ENCODE peak calls at places on chromosomes 16 and 17, in seven cellular contexts. B is transverse colon, J is tibial nerve, Y is A549, A is stomach, N is upper lobe of left lung, P is ovary. S is an unnamed sample. For H3K9me3, the result is how much of the 10 kb centered on the place peaks cover.

GRCh38 chr16:73890524-73891500 is 405.8 kb upstream of the PSMD7 start:
- DNase-seq in Y (no peak), N (no peak), P (no peak), J (no peak), A (no peak), B (peak), S (no peak)

GRCh38 chr17:39231587-39232551 is 6.1 kb upstream of the STAC2 start:
- DNase-seq in J (no peak), B (peak), A (peak), N (peak), Y (peak), P (no peak), S (no peak)

GRCh38 chr17:40309031-40309937 is at the start of gene RARA:
- DNase-seq in N (no peak), A (peak), B (peak), P (peak), Y (peak), J (peak), S (no peak)

GRCh38 chr17:2954898-2955445 is 108.4 kb downstream of the OR1D5 start:
- DNase-seq in J (no peak), Y (peak), B (no peak), P (no peak), N (no peak), A (peak), S (no peak)

GRCh38 chr16:51276335-51276734 is 125.3 kb upstream of the SALL1 start:
- DNase-seq in A (no peak), Y (no peak), P (no peak), N (no peak), J (no peak), B (no peak), S (no peak)

GRCh38 chr17:77423589-77424451 is 283.1 kb downstream of the SEC14L1 start:
- DNase-seq in P (peak), N (peak), J (peak), A (peak), B (peak), Y (no peak), S (peak)

GRCh38 chr16:49351119-49351518 is 22.5 kb upstream of the C16orf78 start:
- DNase-seq in P (no peak), J (no peak), B (no peak), Y (no peak), A (no peak), N (no peak), S (no peak)

GRCh38 chr16:56874800-56875199 is 9.8 kb downstream of the SLC12A3 start:
- DNase-seq in J (no peak), A (no peak), N (no peak), B (no peak), Y (no peak), P (peak), S (no peak)

GRCh38 chr17:10316986-10317834 is 55.6 kb downstream of the MYH13 start:
- DNase-seq in J (no peak), B (peak), N (no peak), A (peak), Y (peak), P (peak), S (no peak)

GRCh38 chr17:39791296-39791992 is 53.7 kb downstream of the GRB7 start:
- DNase-seq in J (no peak), B (no peak), A (no peak), P (no peak), N (no peak), Y (no peak), S (no peak)

GRCh38 chr16:57019746-57020145 is 30.4 kb downstream of the NLRC5 start:
- DNase-seq in B (no peak), J (no peak), Y (no peak), P (no peak), N (no peak), A (no peak), S (no peak)

GRCh38 chr17:57980522-57980921 is 7.5 kb downstream of the VEZF1 start:
- DNase-seq in P (no peak), B (no peak), N (no peak), A (no peak), J (no peak), Y (no peak), S (no peak)

GRCh38 chr17:37833237-37833859 is 88.5 kb upstream of the HNF1B start:
- DNase-seq in B (peak), P (no peak), A (no peak), Y (no peak), J (no peak), N (no peak), S (no peak)

GRCh38 chr17:77129568-77130301 is 11.0 kb upstream of the SEC14L1 start:
- DNase-seq in Y (no peak), A (no peak), B (no peak), P (no peak), J (no peak), N (no peak), S (no peak)

GRCh38 chr16:552171-552570 is 8.0 kb upstream of the PRR35 start:
- DNase-seq in A (no peak), J (no peak), N (no peak), P (no peak), Y (no peak), B (no peak), S (no peak)

GRCh38 chr17:62626719-62627218 is 701 bp upstream of the MRC2 start:
- DNase-seq in B (no peak), P (peak), N (no peak), A (no peak), J (peak), Y (peak), S (no peak)

GRCh38 chr16:48432136-48432535 is 46.9 kb upstream of the SIAH1 start:
- DNase-seq in B (peak), N (no peak), A (no peak), Y (no peak), P (no peak), J (no peak), S (no peak)

GRCh38 chr16:23359092-23359760 is 57.1 kb downstream of the SCNN1B start:
- DNase-seq in A (no peak), J (no peak), Y (no peak), B (no peak), P (no peak), N (no peak), S (no peak)

GRCh38 chr17:265726-266125 is 84.3 kb upstream of the DOC2B start:
- DNase-seq in J (no peak), Y (no peak), B (no peak), P (peak), A (peak), N (no peak), S (no peak)

GRCh38 chr16:48366165-48367093 is 18.8 kb downstream of the SIAH1 start:
- DNase-seq in B (peak), J (no peak), A (peak), P (no peak), Y (peak), N (no peak), S (no peak)

GRCh38 chr17:18371455-18371854 is 6.1 kb upstream of the EVPLL start:
- DNase-seq in P (no peak), B (no peak), J (no peak), A (no peak), N (no peak), Y (no peak), S (no peak)

GRCh38 chr17:62187681-62188080 is 122.6 kb upstream of the MED13 start:
- DNase-seq in J (no peak), A (no peak), Y (no peak), P (no peak), B (no peak), N (no peak), S (no peak)

GRCh38 chr16:17556276-17557052 is 85.7 kb upstream of the XYLT1 start:
- DNase-seq in B (no peak), A (no peak), N (no peak), J (no peak), P (no peak), Y (peak), S (no peak)

GRCh38 chr17:19327039-19327776 is 35.3 kb downstream of the B9D1 start:
- DNase-seq in N (no peak), Y (peak), B (no peak), A (no peak), P (no peak), J (no peak), S (no peak)

GRCh38 chr16:67528222-67528869 is at the start of gene RIPOR1:
- DNase-seq in Y (peak), J (no peak), N (peak), B (peak), A (peak), P (peak), S (no peak)

GRCh38 chr17:64133546-64134215 is 3.7 kb upstream of the ERN1 start:
- DNase-seq in B (no peak), J (no peak), Y (peak), A (no peak), N (no peak), P (no peak), S (no peak)

GRCh38 chr16:21265104-21265825 is 12.8 kb downstream of the CRYM start:
- DNase-seq in B (no peak), J (no peak), Y (no peak), P (no peak), A (no peak), N (no peak), S (peak)

GRCh38 chr16:57150682-57151330 is 35.0 kb downstream of the PSME3IP1 start:
- DNase-seq in A (peak), P (no peak), Y (no peak), B (no peak), J (no peak), N (no peak), S (peak)

GRCh38 chr17:77881545-77881944 is 77.0 kb upstream of the TNRC6C start:
- DNase-seq in J (peak), P (no peak), Y (no peak), A (peak), B (peak), N (peak), S (peak)

GRCh38 chr17:71055128-71055527 is 885.8 kb downstream of the KCNJ2 start:
- DNase-seq in P (no peak), A (no peak), B (no peak), N (no peak), Y (no peak), J (no peak), S (no peak)

GRCh38 chr16:69150146-69150865 is 17.9 kb downstream of the UTP4 start:
- DNase-seq in J (no peak), P (peak), N (no peak), Y (peak), B (peak), A (peak), S (no peak)

GRCh38 chr16:89232107-89232506 is 14.6 kb downstream of the ZNF778 start:
- DNase-seq in P (no peak), J (no peak), N (no peak), A (no peak), Y (no peak), B (no peak), S (no peak)
- H3K9me3 ChIP-seq in P (under half), J (under half), N (under half), A (under half), Y (half or more), B (under half), S (under half)

GRCh38 chr17:56972111-56972730 is 5.7 kb upstream of the SCPEP1 start:
- DNase-seq in Y (no peak), A (no peak), N (no peak), B (no peak), P (no peak), J (no peak), S (no peak)

GRCh38 chr17:56975656-56976055 is 2.3 kb upstream of the SCPEP1 start:
- DNase-seq in P (no peak), Y (no peak), B (no peak), N (no peak), A (no peak), J (no peak), S (no peak)

GRCh38 chr17:56970974-56971373 is 7.0 kb upstream of the SCPEP1 start:
- DNase-seq in N (no peak), Y (no peak), A (no peak), P (no peak), B (no peak), J (no peak), S (no peak)

GRCh38 chr17:56974055-56974454 is 3.9 kb upstream of the SCPEP1 start:
- DNase-seq in Y (no peak), N (no peak), P (no peak), B (no peak), A (no peak), J (no peak), S (no peak)

GRCh38 chr17:56973520-56973919 is 4.4 kb upstream of the SCPEP1 start:
- DNase-seq in P (no peak), B (no peak), J (no peak), A (no peak), Y (no peak), N (no peak), S (no peak)
- TF ChIP-seq EP300 in P (no peak), B (no peak), J (no peak), A (no peak), Y (no peak), N (no peak), S (no peak)

GRCh38 chr16:30984669-30985400 is at the start of gene HSD3B7:
- DNase-seq in Y (peak), J (peak), B (peak), A (peak), N (peak), P (peak), S (peak)
- TF ChIP-seq POLR2A in Y (peak), J (no peak), B (peak), A (no peak), N (no peak), P (no peak), S (no peak)

GRCh38 chr17:69734656-69735055 is 320.2 kb downstream of the MAP2K6 start:
- DNase-seq in N (no peak), B (no peak), A (no peak), Y (no peak), P (no peak), J (no peak), S (no peak)

GRCh38 chr17:69732272-69732671 is 317.8 kb downstream of the MAP2K6 start:
- DNase-seq in A (no peak), Y (no peak), N (no peak), P (no peak), J (no peak), B (no peak), S (no peak)

GRCh38 chr17:69733171-69734014 is 318.9 kb downstream of the MAP2K6 start:
- DNase-seq in Y (peak), B (no peak), J (no peak), N (no peak), A (no peak), P (no peak), S (no peak)

GRCh38 chr17:69728816-69729215 is 314.3 kb downstream of the MAP2K6 start:
- DNase-seq in Y (no peak), B (no peak), J (no peak), N (no peak), A (no peak), P (no peak), S (no peak)

DNA sequence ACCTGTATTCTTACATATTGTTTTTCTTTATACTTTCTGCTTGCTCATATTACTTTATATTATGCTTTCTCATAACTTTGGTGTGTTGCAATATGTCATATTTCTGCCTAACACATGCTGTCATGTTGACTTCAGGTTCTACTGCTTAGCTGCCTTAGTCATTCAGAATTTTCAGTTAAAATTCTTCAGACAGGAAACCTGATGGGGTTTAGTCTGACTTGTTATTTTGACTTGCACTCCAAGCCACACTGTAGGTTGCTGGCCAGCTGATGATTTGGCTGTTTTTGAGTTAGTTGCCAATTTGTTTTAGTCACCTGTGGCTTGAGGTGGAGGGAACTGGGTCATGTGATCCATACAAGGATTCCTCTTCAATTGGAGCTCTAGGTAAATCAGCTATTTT is 315.4 kb downstream of the MAP2K6 start:
- DNase-seq in Y (no peak), P (no peak), J (no peak), A (no peak), N (no peak), B (no peak), S (no peak)
- H3K9me3 ChIP-seq in Y (under half), P (under half), J (under half), A (under half), N (under half), B (under half), S (under half)

GRCh38 chr17:47323382-47324223 is at the start of gene EFCAB13:
- DNase-seq in B (peak), J (peak), A (peak), P (peak), N (peak), Y (peak), S (peak)
- TF ChIP-seq EP300 in B (no peak), J (no peak), A (no peak), P (no peak), N (no peak), Y (no peak), S (no peak)

GRCh38 chr17:44906987-44907681 is 7.9 kb upstream of the EFTUD2 start:
- DNase-seq in A (no peak), B (no peak), N (no peak), Y (no peak), P (no peak), J (no peak), S (no peak)

GRCh38 chr17:44905006-44906000 is 6.1 kb upstream of the EFTUD2 start:
- DNase-seq in P (no peak), J (no peak), Y (no peak), B (peak), A (no peak), N (no peak), S (no peak)

GRCh38 chr17:44907696-44908470 is 7.4 kb downstream of the GFAP start:
- DNase-seq in A (no peak), Y (no peak), B (no peak), J (no peak), P (no peak), N (no peak), S (no peak)

GRCh38 chr17:44904001-44904984 is 5.0 kb upstream of the EFTUD2 start:
- DNase-seq in B (no peak), J (no peak), A (no peak), N (no peak), Y (no peak), P (no peak), S (no peak)

DNA sequence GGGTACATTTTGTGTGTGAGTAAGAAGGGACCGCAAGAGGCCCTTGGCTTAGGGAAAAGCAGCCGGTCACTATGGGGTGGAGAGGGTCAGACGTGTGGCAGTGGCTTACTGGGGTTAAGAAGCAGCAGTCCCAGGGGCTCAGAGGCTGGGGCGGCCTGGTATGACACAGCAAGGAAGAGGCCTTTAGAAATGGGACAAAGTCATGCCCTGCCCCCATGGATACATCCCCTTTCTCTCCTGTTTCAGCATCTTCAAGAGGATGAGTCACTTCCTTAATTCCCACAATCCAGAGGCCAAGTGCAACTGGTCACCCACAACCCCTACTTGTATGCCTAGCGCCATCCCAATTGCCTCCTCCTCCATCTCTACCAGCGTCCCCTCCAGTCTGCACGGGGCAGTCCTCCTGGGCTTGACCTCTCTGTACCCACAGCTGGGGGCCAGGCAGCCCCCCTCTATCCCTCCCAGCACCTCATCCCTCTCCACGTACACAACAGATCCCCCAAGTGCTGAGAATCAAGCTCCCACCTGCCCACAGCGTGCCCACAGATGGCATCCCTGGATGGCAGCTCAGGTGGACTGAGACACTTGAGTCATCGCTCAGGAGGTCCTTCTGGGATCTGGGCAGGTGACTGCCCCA is 6.9 kb upstream of the EFTUD2 start:
- DNase-seq in N (no peak), P (no peak), A (no peak), Y (peak), B (no peak), J (no peak), S (no peak)
- TF ChIP-seq POLR2A in N (no peak), P (no peak), A (no peak), Y (no peak), B (no peak), J (no peak), S (no peak)

GRCh38 chr17:27066315-27066714 is 227.6 kb upstream of the WSB1 start:
- DNase-seq in N (no peak), B (no peak), A (no peak), P (no peak), J (no peak), Y (no peak), S (no peak)

GRCh38 chr17:27065588-27065987 is 228.3 kb upstream of the WSB1 start:
- DNase-seq in B (no peak), Y (no peak), J (no peak), N (no peak), P (no peak), A (no peak), S (no peak)

GRCh38 chr17:27069842-27070508 is 223.9 kb upstream of the WSB1 start:
- DNase-seq in J (no peak), N (no peak), B (no peak), A (no peak), P (no peak), Y (no peak), S (no peak)

GRCh38 chr17:27072885-27073284 is 221.0 kb upstream of the WSB1 start:
- DNase-seq in J (no peak), N (no peak), B (no peak), Y (no peak), P (no peak), A (no peak), S (no peak)

GRCh38 chr17:27070836-27071235 is 223.1 kb upstream of the WSB1 start:
- DNase-seq in Y (no peak), B (no peak), P (no peak), N (no peak), A (no peak), J (no peak), S (no peak)
- H3K9me3 ChIP-seq in Y (under half), B (under half), P (under half), N (under half), A (under half), J (under half), S (under half)